ENCODE peak calls at places on chromosomes 11 and 22, in eight cellular contexts. One of them, this sample, is unnamed.
A peak's percentile ranks its signal among the peaks of the same experiment; 100 is the strongest.

GRCh38 chr11:75663808-75664207 is 5.0 kb downstream of the MAP6 start:
- DNase-seq in BE2C: no peak
- DNase-seq in brain microvascular endothelial cell: no peak
- DNase-seq in IMR-90: no peak
- DNase-seq in cardiac muscle cell: no peak
- DNase-seq in right atrium auricular region: no peak
- DNase-seq in pancreas: no peak
- DNase-seq in lower lobe of right lung: no peak
- DNase-seq in this sample: no peak

GRCh38 chr22:49765951-49766350 is 61.7 kb downstream of the BRD1 start:
- DNase-seq in IMR-90: no peak
- DNase-seq in brain microvascular endothelial cell: no peak
- DNase-seq in pancreas: peak; percentile 7
- DNase-seq in lower lobe of right lung: peak; percentile 29
- DNase-seq in right atrium auricular region: no peak
- DNase-seq in cardiac muscle cell: no peak
- DNase-seq in BE2C: no peak
- DNase-seq in this sample: no peak

GRCh38 chr11:125941606-125942275 is 4.1 kb upstream of the VSIG10L2 start:
- DNase-seq in IMR-90: peak; percentile 19
- DNase-seq in pancreas: peak; percentile 65
- DNase-seq in lower lobe of right lung: peak; percentile 71
- DNase-seq in brain microvascular endothelial cell: no peak
- DNase-seq in BE2C: peak; percentile 75
- DNase-seq in right atrium auricular region: peak; percentile 68
- DNase-seq in cardiac muscle cell: peak; percentile 66
- DNase-seq in this sample: peak; percentile 5

GRCh38 chr22:44211946-44212930 is 31.5 kb downstream of the PARVG start:
- DNase-seq in IMR-90: peak; percentile 11
- DNase-seq in pancreas: no peak
- DNase-seq in lower lobe of right lung: no peak
- DNase-seq in BE2C: no peak
- DNase-seq in cardiac muscle cell: peak; percentile 51
- DNase-seq in right atrium auricular region: no peak
- DNase-seq in brain microvascular endothelial cell: no peak
- DNase-seq in this sample: no peak

GRCh38 chr11:36622431-36623136 is 24.5 kb upstream of the RAG2 start:
- DNase-seq in right atrium auricular region: no peak
- DNase-seq in cardiac muscle cell: peak; percentile 21
- DNase-seq in pancreas: no peak
- DNase-seq in IMR-90: peak; percentile 36
- DNase-seq in brain microvascular endothelial cell: peak; percentile 18
- DNase-seq in BE2C: peak; percentile 30
- DNase-seq in lower lobe of right lung: no peak
- DNase-seq in this sample: no peak

GRCh38 chr11:61747389-61748285 is 4.8 kb upstream of the MYRF start:
- DNase-seq in pancreas: peak; percentile 86
- DNase-seq in cardiac muscle cell: peak; percentile 87
- DNase-seq in brain microvascular endothelial cell: peak; percentile 56
- DNase-seq in right atrium auricular region: peak; percentile 71
- DNase-seq in BE2C: peak; percentile 67
- DNase-seq in IMR-90: peak; percentile 59
- DNase-seq in lower lobe of right lung: peak; percentile 84
- DNase-seq in this sample: no peak

GRCh38 chr11:59053387-59053786 is 32.7 kb upstream of the GLYATL1B start:
- DNase-seq in pancreas: peak; percentile 69
- DNase-seq in lower lobe of right lung: peak; percentile 71
- DNase-seq in cardiac muscle cell: peak; percentile 65
- DNase-seq in IMR-90: peak; percentile 49
- DNase-seq in right atrium auricular region: peak; percentile 67
- DNase-seq in BE2C: peak; percentile 55
- DNase-seq in brain microvascular endothelial cell: peak; percentile 76
- DNase-seq in this sample: peak; percentile 4

GRCh38 chr11:16773981-16774710 is 35.7 kb downstream of the C11orf58 start:
- DNase-seq in cardiac muscle cell: no peak
- DNase-seq in lower lobe of right lung: no peak
- DNase-seq in BE2C: no peak
- DNase-seq in IMR-90: no peak
- DNase-seq in brain microvascular endothelial cell: no peak
- DNase-seq in pancreas: no peak
- DNase-seq in right atrium auricular region: peak; percentile 52
- DNase-seq in this sample: no peak

GRCh38 chr11:100833276-100833675 is 146.2 kb downstream of the ARHGAP42 start:
- DNase-seq in BE2C: no peak
- DNase-seq in IMR-90: no peak
- DNase-seq in pancreas: no peak
- DNase-seq in cardiac muscle cell: no peak
- DNase-seq in right atrium auricular region: no peak
- DNase-seq in lower lobe of right lung: no peak
- DNase-seq in brain microvascular endothelial cell: no peak
- DNase-seq in this sample: no peak

GRCh38 chr11:71223671-71224660 is 28.4 kb downstream of the SHANK2 start:
- DNase-seq in IMR-90: no peak
- DNase-seq in cardiac muscle cell: no peak
- DNase-seq in brain microvascular endothelial cell: no peak
- DNase-seq in lower lobe of right lung: peak; percentile 20
- DNase-seq in pancreas: no peak
- DNase-seq in right atrium auricular region: no peak
- DNase-seq in BE2C: no peak
- DNase-seq in this sample: no peak
- TF ChIP-seq CTCF in IMR-90: no peak
- TF ChIP-seq CTCF in cardiac muscle cell: no peak
- TF ChIP-seq CTCF in brain microvascular endothelial cell: no peak
- TF ChIP-seq CTCF in lower lobe of right lung: no peak
- TF ChIP-seq CTCF in pancreas: no peak
- TF ChIP-seq CTCF in right atrium auricular region: no peak
- TF ChIP-seq CTCF in BE2C: no peak
- TF ChIP-seq CTCF in this sample: no peak

DNA sequence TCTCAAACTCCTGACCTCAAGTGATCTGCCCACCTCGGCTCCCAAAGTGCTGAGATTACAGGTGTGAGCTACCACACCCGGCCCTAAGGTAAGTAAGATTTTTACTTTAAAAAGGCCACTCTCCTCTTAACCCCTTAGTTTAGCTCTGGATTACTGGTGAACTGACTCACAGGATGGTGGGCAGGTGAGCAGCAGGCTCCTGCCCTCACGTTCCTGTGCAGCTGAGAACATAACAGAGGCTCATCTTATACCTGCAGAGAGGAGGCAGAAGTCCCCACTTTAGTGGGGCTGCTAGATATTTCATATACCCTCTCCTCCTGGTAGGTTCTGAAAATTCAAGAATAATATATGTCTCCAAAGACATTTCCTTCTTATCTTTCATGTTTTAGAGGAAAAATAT is 17.1 kb upstream of the SERPIND1 start:
- DNase-seq in IMR-90: no peak
- DNase-seq in right atrium auricular region: no peak
- DNase-seq in brain microvascular endothelial cell: no peak
- DNase-seq in pancreas: no peak
- DNase-seq in lower lobe of right lung: no peak
- DNase-seq in cardiac muscle cell: no peak
- DNase-seq in BE2C: no peak
- DNase-seq in this sample: no peak
- H3K4me3 ChIP-seq in IMR-90: no peak overlapping the region
- H3K4me3 ChIP-seq in right atrium auricular region: no peak overlapping the region
- H3K4me3 ChIP-seq in brain microvascular endothelial cell: no peak overlapping the region
- H3K4me3 ChIP-seq in pancreas: no peak overlapping the region
- H3K4me3 ChIP-seq in lower lobe of right lung: no peak overlapping the region
- H3K4me3 ChIP-seq in cardiac muscle cell: no peak overlapping the region
- H3K4me3 ChIP-seq in BE2C: no peak overlapping the region
- H3K4me3 ChIP-seq in this sample: no peak overlapping the region

GRCh38 chr22:35390933-35391332 is 9.0 kb upstream of the MCM5 start:
- DNase-seq in IMR-90: no peak
- DNase-seq in pancreas: no peak
- DNase-seq in cardiac muscle cell: no peak
- DNase-seq in BE2C: no peak
- DNase-seq in brain microvascular endothelial cell: no peak
- DNase-seq in lower lobe of right lung: no peak
- DNase-seq in right atrium auricular region: no peak
- DNase-seq in this sample: no peak
- H3K36me3 ChIP-seq in IMR-90: peaks cover 62% of the 10 kb centered on the region
- H3K36me3 ChIP-seq in pancreas: no peaks in the 10 kb centered on the region
- H3K36me3 ChIP-seq in cardiac muscle cell: no peaks in the 10 kb centered on the region
- H3K36me3 ChIP-seq in BE2C: no peaks in the 10 kb centered on the region
- H3K36me3 ChIP-seq in brain microvascular endothelial cell: no peaks in the 10 kb centered on the region
- H3K36me3 ChIP-seq in lower lobe of right lung: peaks cover 69% of the 10 kb centered on the region
- H3K36me3 ChIP-seq in right atrium auricular region: peaks cover 7% of the 10 kb centered on the region
- H3K36me3 ChIP-seq in this sample: peaks cover 1% of the 10 kb centered on the region

DNA sequence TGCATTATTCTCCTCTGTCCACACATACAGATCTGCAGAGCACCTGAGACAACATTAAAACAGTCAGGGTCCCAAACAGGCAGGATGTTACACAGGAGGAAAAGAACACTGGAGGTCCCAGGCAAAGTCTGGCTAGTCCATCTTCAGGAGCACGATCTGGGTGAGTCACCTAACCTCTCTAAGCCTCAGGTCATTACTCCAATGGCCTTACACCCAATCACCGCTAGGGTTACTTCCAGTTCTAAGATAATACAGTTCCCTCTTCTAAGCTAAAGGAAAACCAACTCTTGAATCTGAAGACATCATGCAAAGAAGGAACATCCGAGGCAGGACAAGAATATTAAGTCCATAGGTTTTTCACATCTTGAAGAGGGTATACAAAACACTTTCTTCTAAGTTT is 24.5 kb downstream of the ASCC2 start:
- DNase-seq in lower lobe of right lung: no peak
- DNase-seq in pancreas: no peak
- DNase-seq in BE2C: no peak
- DNase-seq in IMR-90: no peak
- DNase-seq in right atrium auricular region: no peak
- DNase-seq in cardiac muscle cell: no peak
- DNase-seq in brain microvascular endothelial cell: peak; percentile 16
- DNase-seq in this sample: no peak
- TF ChIP-seq CTCF in lower lobe of right lung: no peak
- TF ChIP-seq CTCF in pancreas: no peak
- TF ChIP-seq CTCF in BE2C: no peak
- TF ChIP-seq CTCF in IMR-90: peak; percentile 1
- TF ChIP-seq CTCF in right atrium auricular region: no peak
- TF ChIP-seq CTCF in cardiac muscle cell: peak; percentile 18
- TF ChIP-seq CTCF in brain microvascular endothelial cell: peak; percentile 36
- TF ChIP-seq CTCF in this sample: no peak

GRCh38 chr11:86620796-86621575 is 51.4 kb downstream of the ME3 start:
- DNase-seq in pancreas: no peak
- DNase-seq in lower lobe of right lung: no peak
- DNase-seq in IMR-90: peak; percentile 73
- DNase-seq in brain microvascular endothelial cell: no peak
- DNase-seq in right atrium auricular region: no peak
- DNase-seq in BE2C: no peak
- DNase-seq in cardiac muscle cell: no peak
- DNase-seq in this sample: no peak
- H3K4me3 ChIP-seq in pancreas: no peak overlapping the region
- H3K4me3 ChIP-seq in lower lobe of right lung: no peak overlapping the region
- H3K4me3 ChIP-seq in IMR-90: no peak overlapping the region
- H3K4me3 ChIP-seq in brain microvascular endothelial cell: no peak overlapping the region
- H3K4me3 ChIP-seq in right atrium auricular region: no peak overlapping the region
- H3K4me3 ChIP-seq in BE2C: no peak overlapping the region
- H3K4me3 ChIP-seq in cardiac muscle cell: no peak overlapping the region
- H3K4me3 ChIP-seq in this sample: no peak overlapping the region

GRCh38 chr22:22506736-22507135 is 1.8 kb downstream of the ZNF280B start:
- DNase-seq in cardiac muscle cell: no peak
- DNase-seq in IMR-90: no peak
- DNase-seq in right atrium auricular region: no peak
- DNase-seq in BE2C: no peak
- DNase-seq in lower lobe of right lung: no peak
- DNase-seq in brain microvascular endothelial cell: no peak
- DNase-seq in pancreas: no peak
- DNase-seq in this sample: no peak
- H3K36me3 ChIP-seq in cardiac muscle cell: no peaks in the 10 kb centered on the region
- H3K36me3 ChIP-seq in IMR-90: no peaks in the 10 kb centered on the region
- H3K36me3 ChIP-seq in right atrium auricular region: no peaks in the 10 kb centered on the region
- H3K36me3 ChIP-seq in BE2C: no peaks in the 10 kb centered on the region
- H3K36me3 ChIP-seq in lower lobe of right lung: no peaks in the 10 kb centered on the region
- H3K36me3 ChIP-seq in brain microvascular endothelial cell: peaks cover 3% of the 10 kb centered on the region
- H3K36me3 ChIP-seq in pancreas: no peaks in the 10 kb centered on the region
- H3K36me3 ChIP-seq in this sample: no peaks in the 10 kb centered on the region

DNA sequence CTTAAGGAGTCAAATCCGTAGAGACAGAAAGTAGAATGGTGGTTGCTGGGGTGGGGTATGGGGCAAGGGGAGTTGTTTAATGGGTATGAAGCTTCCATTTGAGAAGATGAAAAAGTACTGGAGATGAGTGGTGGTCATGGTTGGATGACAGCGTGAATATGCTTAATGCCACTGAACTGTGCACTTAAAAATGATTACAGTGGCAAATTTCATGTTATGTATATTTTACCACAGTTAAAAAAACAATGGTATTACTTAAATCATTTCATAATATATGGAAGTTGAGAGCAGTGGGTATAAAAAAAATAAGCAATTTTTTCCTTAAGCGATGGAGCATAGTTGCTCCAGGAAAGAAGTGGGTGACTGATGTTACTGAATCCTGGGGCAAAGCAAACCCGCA is 67.1 kb downstream of the C22orf31 start:
- DNase-seq in right atrium auricular region: no peak
- DNase-seq in IMR-90: no peak
- DNase-seq in pancreas: no peak
- DNase-seq in lower lobe of right lung: no peak
- DNase-seq in cardiac muscle cell: no peak
- DNase-seq in brain microvascular endothelial cell: no peak
- DNase-seq in BE2C: no peak
- DNase-seq in this sample: no peak
- TF ChIP-seq CTCF in right atrium auricular region: no peak
- TF ChIP-seq CTCF in IMR-90: no peak
- TF ChIP-seq CTCF in pancreas: no peak
- TF ChIP-seq CTCF in lower lobe of right lung: no peak
- TF ChIP-seq CTCF in cardiac muscle cell: no peak
- TF ChIP-seq CTCF in brain microvascular endothelial cell: no peak
- TF ChIP-seq CTCF in BE2C: no peak
- TF ChIP-seq CTCF in this sample: no peak

GRCh38 chr11:108034952-108035351 is 26.3 kb downstream of the CUL5 start:
- DNase-seq in lower lobe of right lung: no peak
- DNase-seq in pancreas: no peak
- DNase-seq in right atrium auricular region: no peak
- DNase-seq in IMR-90: no peak
- DNase-seq in brain microvascular endothelial cell: no peak
- DNase-seq in cardiac muscle cell: no peak
- DNase-seq in BE2C: no peak
- DNase-seq in this sample: no peak
- H3K4me3 ChIP-seq in lower lobe of right lung: no peak overlapping the region
- H3K4me3 ChIP-seq in pancreas: no peak overlapping the region
- H3K4me3 ChIP-seq in right atrium auricular region: no peak overlapping the region
- H3K4me3 ChIP-seq in IMR-90: no peak overlapping the region
- H3K4me3 ChIP-seq in brain microvascular endothelial cell: no peak overlapping the region
- H3K4me3 ChIP-seq in cardiac muscle cell: no peak overlapping the region
- H3K4me3 ChIP-seq in BE2C: no peak overlapping the region
- H3K4me3 ChIP-seq in this sample: no peak overlapping the region

This sample was measured in kidney epithelial cell.